ENCODE peak calls at places on chromosome 18, in six cellular contexts. I is astrocyte of the spinal cord, C is fibroblast of lung, M is Peyer's patch, E is brain microvascular endothelial cell, N is psoas muscle. T is an unnamed sample.
A peak's percentile ranks its signal among the peaks of the same experiment; 100 is the strongest.

GRCh38 chr18:24185805-24186204 is 46.9 kb downstream of the CABYR start:
- DNase-seq in I (peak; percentile 24), C (peak; percentile 70), M (no peak), E (peak; percentile 88), N (no peak), T (peak; percentile 52)

GRCh38 chr18:62672600-62672999 is 42.7 kb upstream of the PHLPP1 start:
- DNase-seq in I (peak; percentile 33), C (no peak), M (no peak), E (peak; percentile 31), N (no peak), T (no peak)

GRCh38 chr18:63177822-63178525 is 141.6 kb downstream of the BCL2 start:
- DNase-seq in I (no peak), C (no peak), M (peak; percentile 69), E (no peak), N (peak; percentile 77), T (no peak)

GRCh38 chr18:66728951-66729350 is 125.1 kb upstream of the CDH19 start:
- DNase-seq in I (no peak), C (no peak), M (no peak), E (no peak), N (no peak), T (no peak)

GRCh38 chr18:26003817-26004216 is 86.6 kb downstream of the SS18 start:
- DNase-seq in I (no peak), C (no peak), M (no peak), E (no peak), N (no peak), T (no peak)

GRCh38 chr18:72811047-72811446 is 56.7 kb downstream of the NETO1 start:
- DNase-seq in I (no peak), C (no peak), M (no peak), E (no peak), N (no peak), T (no peak)

GRCh38 chr18:8788503-8789429 is 83.4 kb downstream of the MTCL1 start:
- DNase-seq in I (peak; percentile 61), C (peak; percentile 52), M (peak; percentile 22), E (no peak), N (no peak), T (no peak)

GRCh38 chr18:22094375-22094767 is 75.0 kb upstream of the GATA6 start:
- DNase-seq in I (no peak), C (no peak), M (no peak), E (no peak), N (no peak), T (no peak)

GRCh38 chr18:42275949-42276730 is 321.1 kb downstream of the PIK3C3 start:
- DNase-seq in I (no peak), C (no peak), M (no peak), E (no peak), N (no peak), T (no peak)

GRCh38 chr18:60485207-60485606 is 112.6 kb upstream of the MC4R start:
- DNase-seq in I (peak; percentile 45), C (peak; percentile 82), M (no peak), E (no peak), N (no peak), T (peak; percentile 29)

GRCh38 chr18:40692871-40693270 is 1262.2 kb upstream of the PIK3C3 start:
- DNase-seq in I (peak; percentile 20), C (peak; percentile 25), M (no peak), E (no peak), N (no peak), T (no peak)

GRCh38 chr18:38539373-38539772 is 973.8 kb upstream of the CELF4 start:
- DNase-seq in I (no peak), C (no peak), M (no peak), E (no peak), N (no peak), T (no peak)

GRCh38 chr18:53991805-53992204 is 232.7 kb downstream of the MBD2 start:
- DNase-seq in I (peak; percentile 53), C (peak; percentile 61), M (no peak), E (peak; percentile 69), N (no peak), T (peak; percentile 24)

GRCh38 chr18:6248017-6248416 is 166.7 kb downstream of the L3MBTL4 start:
- DNase-seq in I (no peak), C (no peak), M (no peak), E (no peak), N (no peak), T (no peak)

GRCh38 chr18:55380574-55380973 is 207.4 kb downstream of the TCF4 start:
- DNase-seq in I (no peak), C (peak; percentile 91), M (no peak), E (no peak), N (no peak), T (no peak)

GRCh38 chr18:63439334-63439733 is 17.1 kb upstream of the VPS4B start:
- DNase-seq in I (peak; percentile 73), C (peak; percentile 54), M (peak; percentile 72), E (peak; percentile 28), N (no peak), T (peak; percentile 83)

GRCh38 chr18:3692691-3693090 is 242.7 kb downstream of the TGIF1 start:
- DNase-seq in I (no peak), C (no peak), M (no peak), E (no peak), N (no peak), T (no peak)

GRCh38 chr18:2846241-2846637 is 567 bp upstream of the EMILIN2 start:
- DNase-seq in I (peak; percentile 66), C (peak; percentile 26), M (peak; percentile 53), E (peak; percentile 10), N (peak; percentile 49), T (peak; percentile 28)

GRCh38 chr18:12066910-12067511 is 26.6 kb upstream of the ANKRD62 start:
- DNase-seq in I (no peak), C (no peak), M (no peak), E (no peak), N (no peak), T (no peak)

GRCh38 chr18:70469916-70470315 is 181.1 kb downstream of the SOCS6 start:
- DNase-seq in I (peak; percentile 43), C (peak; percentile 63), M (no peak), E (no peak), N (no peak), T (peak; percentile 63)

GRCh38 chr18:80223581-80224148 is 23.6 kb downstream of the PARD6G start:
- DNase-seq in I (no peak), C (no peak), M (no peak), E (no peak), N (no peak), T (no peak)

GRCh38 chr18:11587846-11588245 is 21.6 kb upstream of the SLC35G4 start:
- DNase-seq in I (no peak), C (no peak), M (no peak), E (no peak), N (no peak), T (no peak)

GRCh38 chr18:32333781-32334180 is 136.9 kb downstream of the GAREM1 start:
- DNase-seq in I (no peak), C (no peak), M (no peak), E (no peak), N (no peak), T (no peak)
- TF ChIP-seq CTCF in I (peak; percentile 16), C (no peak), M (no peak), E (peak; percentile 44), N (no peak), T (no peak)

DNA sequence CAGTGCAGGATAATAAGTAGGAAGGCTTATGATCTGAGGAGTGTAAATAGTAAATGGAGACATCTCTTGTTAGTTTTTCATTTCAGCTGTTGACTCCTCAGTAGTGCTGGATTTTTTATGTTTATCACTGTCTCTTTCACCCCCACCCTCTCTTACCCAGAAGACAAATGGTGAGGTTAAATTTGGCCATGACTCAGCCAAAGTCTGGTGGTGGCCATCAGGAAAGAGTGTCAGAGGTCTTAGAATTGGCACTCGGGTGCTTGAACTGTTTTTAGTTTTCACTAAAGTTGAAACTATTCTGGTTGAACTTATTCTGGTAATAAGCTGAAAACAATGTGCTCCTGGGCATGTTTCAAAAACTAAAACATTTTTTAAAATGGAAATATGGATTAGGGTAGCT is 123.3 kb downstream of the FHOD3 start:
- DNase-seq in I (peak; percentile 12), C (peak; percentile 69), M (no peak), E (no peak), N (no peak), T (peak; percentile 31)
- H3K4me3 ChIP-seq in I (no peak overlapping the region), C (no peak overlapping the region), M (no peak overlapping the region), E (no peak overlapping the region), N (no peak overlapping the region), T (no peak overlapping the region)

DNA sequence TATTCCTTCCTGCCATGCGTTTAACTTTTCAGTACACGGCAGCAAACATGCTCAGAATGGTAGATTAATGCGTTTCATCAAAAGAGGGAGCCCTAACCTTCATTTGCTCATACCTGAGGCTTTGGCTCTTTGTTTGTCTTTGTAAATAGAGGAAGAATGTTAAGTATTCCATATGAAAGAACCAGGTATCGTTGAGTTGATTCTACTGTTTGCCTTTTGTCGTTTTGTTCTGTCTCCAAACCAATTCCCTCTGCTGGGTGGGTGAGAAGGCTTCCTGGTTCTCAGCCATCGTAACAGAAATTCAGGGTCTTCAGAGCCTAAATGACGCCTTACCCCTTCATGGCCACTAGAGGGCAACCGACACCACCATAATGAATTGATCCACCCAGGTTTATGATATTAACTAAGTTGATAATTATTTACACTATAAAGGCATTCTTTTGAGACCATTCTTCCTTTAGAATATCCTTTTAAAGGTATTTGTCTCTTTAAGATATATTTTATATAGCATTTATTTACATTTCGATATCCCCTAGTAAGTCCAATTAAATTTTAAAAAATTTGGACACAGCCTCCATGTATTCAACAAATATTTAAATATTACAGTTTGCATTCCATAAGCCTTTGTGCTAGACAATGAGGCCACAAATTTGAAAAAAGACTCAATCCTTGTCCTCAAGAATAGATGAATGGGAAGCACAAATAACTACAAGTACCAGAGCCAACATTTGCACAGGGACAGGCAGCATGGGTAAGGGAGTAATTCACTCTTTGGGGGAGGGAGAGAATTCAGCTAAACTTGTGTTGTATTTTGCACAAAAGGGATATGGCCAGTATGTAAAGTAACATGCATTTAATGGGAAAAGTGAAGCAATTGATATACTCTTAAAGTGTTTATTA is 48.1 kb downstream of the TIMM21 start:
- DNase-seq in I (peak; percentile 74), C (peak; percentile 39), M (peak; percentile 75), E (peak; percentile 51), N (no peak), T (peak; percentile 81)
- TF ChIP-seq CTCF in I (peak; percentile 79), C (peak; percentile 82), M (peak; percentile 97), E (peak; percentile 82), N (peak; percentile 94), T (peak; percentile 73)

GRCh38 chr18:13381907-13382682 is 163.5 kb downstream of the LDLRAD4 start:
- DNase-seq in I (peak; percentile 76), C (peak; percentile 77), M (peak; percentile 76), E (peak; percentile 77), N (peak; percentile 79), T (peak; percentile 76)
- H3K4me3 ChIP-seq in I (no peak overlapping the region), C (peak overlapping the region; percentile 39), M (peak overlapping the region; percentile 31), E (peak overlapping the region; percentile 27), N (peak overlapping the region; percentile 43), T (peak overlapping the region; percentile 3)

GRCh38 chr18:49460958-49461601 is 635 bp upstream of the DYM start:
- DNase-seq in I (no peak), C (peak; percentile 13), M (no peak), E (peak; percentile 43), N (no peak), T (peak; percentile 47)

GRCh38 chr18:49457616-49458015 is 2.8 kb downstream of the DYM start:
- DNase-seq in I (no peak), C (no peak), M (no peak), E (no peak), N (no peak), T (no peak)

GRCh38 chr18:49464718-49465598 is 4.5 kb upstream of the DYM start:
- DNase-seq in I (peak; percentile 70), C (peak; percentile 37), M (no peak), E (peak; percentile 77), N (no peak), T (peak; percentile 49)

GRCh38 chr18:49459404-49460171 is 857 bp downstream of the DYM start:
- DNase-seq in I (peak; percentile 2), C (peak; percentile 34), M (no peak), E (no peak), N (no peak), T (no peak)

GRCh38 chr18:49461602-49461977 is 1.1 kb upstream of the DYM start:
- DNase-seq in I (no peak), C (no peak), M (no peak), E (no peak), N (no peak), T (no peak)
- TF ChIP-seq CTCF in I (no peak), C (no peak), M (no peak), E (no peak), N (no peak), T (no peak)

T was measured in fibroblast of pulmonary artery.